ENCODE peak calls at places on chromosome 21, in six cellular contexts. R is tibial nerve, O is neural progenitor cell, S is dorsolateral prefrontal cortex, T is uterus, E is psoas muscle. A is an unnamed sample.

GRCh38 chr21:33208534-33208933 is 21.2 kb upstream of the IFNAR2 start:
- DNase-seq in E (no peak), R (no peak), O (no peak), S (no peak), T (no peak), A (no peak)

GRCh38 chr21:23401278-23401677 is 2206.0 kb downstream of the MRPL39 start:
- DNase-seq in E (no peak), T (no peak), O (peak), R (no peak), S (no peak), A (no peak)

GRCh38 chr21:46191686-46192575 is 7.7 kb upstream of the SPATC1L start:
- DNase-seq in R (no peak), E (no peak), T (no peak), O (no peak), S (no peak), A (peak)

GRCh38 chr21:33797565-33797964 is 118.0 kb downstream of the ATP5PO start:
- DNase-seq in R (no peak), T (no peak), S (no peak), E (no peak), O (no peak), A (no peak)

GRCh38 chr21:28540514-28540913 is 452.2 kb downstream of the LTN1 start:
- DNase-seq in T (no peak), R (no peak), S (no peak), E (no peak), O (no peak), A (no peak)

GRCh38 chr21:33290441-33290840 is 24.3 kb downstream of the IL10RB start:
- DNase-seq in S (no peak), E (no peak), R (no peak), T (no peak), O (no peak), A (peak)

GRCh38 chr21:32475162-32475812 is 62.8 kb downstream of the EVA1C start:
- DNase-seq in O (no peak), E (no peak), S (no peak), R (no peak), T (no peak), A (no peak)

GRCh38 chr21:30257773-30258172 is 25.0 kb downstream of the KRTAP24-1 start:
- DNase-seq in O (peak), T (no peak), S (no peak), R (peak), E (no peak), A (no peak)

GRCh38 chr21:27818847-27819246 is 852.0 kb upstream of the ADAMTS5 start:
- DNase-seq in R (no peak), O (no peak), E (no peak), T (no peak), S (no peak), A (no peak)

GRCh38 chr21:17101696-17102095 is 411.1 kb upstream of the CXADR start:
- DNase-seq in T (no peak), O (no peak), E (no peak), R (no peak), S (no peak), A (no peak)

GRCh38 chr21:38591138-38591537 is 92.9 kb upstream of the ERG start:
- DNase-seq in R (no peak), E (no peak), O (no peak), T (no peak), S (no peak), A (no peak)

GRCh38 chr21:38310619-38311018 is 53.8 kb downstream of the KCNJ15 start:
- DNase-seq in T (no peak), O (no peak), S (no peak), E (no peak), R (no peak), A (no peak)

GRCh38 chr21:28636988-28637691 is 355.5 kb downstream of the LTN1 start:
- DNase-seq in E (no peak), S (no peak), R (no peak), T (no peak), O (no peak), A (no peak)

GRCh38 chr21:39313042-39313456 is 383 bp downstream of the BRWD1 start:
- DNase-seq in R (peak), O (peak), E (peak), S (peak), T (peak), A (peak)

GRCh38 chr21:40634141-40634540 is 212.8 kb downstream of the DSCAM start:
- DNase-seq in T (no peak), O (no peak), S (no peak), R (no peak), E (no peak), A (no peak)

GRCh38 chr21:42233067-42233981 is 14.4 kb downstream of the ABCG1 start:
- DNase-seq in R (peak), O (no peak), S (no peak), E (peak), T (peak), A (peak)

GRCh38 chr21:42232176-42232825 is 13.4 kb downstream of the ABCG1 start:
- DNase-seq in E (no peak), O (no peak), S (no peak), T (no peak), R (no peak), A (no peak)

GRCh38 chr21:42229676-42230075 is 10.7 kb downstream of the ABCG1 start:
- DNase-seq in O (no peak), E (no peak), S (no peak), R (no peak), T (no peak), A (no peak)

GRCh38 chr21:42230636-42231035 is 11.7 kb downstream of the ABCG1 start:
- DNase-seq in T (no peak), R (no peak), E (no peak), O (no peak), S (no peak), A (no peak)

GRCh38 chr21:42231761-42232160 is 12.8 kb downstream of the ABCG1 start:
- DNase-seq in S (no peak), R (no peak), T (no peak), E (no peak), O (no peak), A (no peak)
- H3K27ac ChIP-seq in S (no peak), R (no peak), T (peak), E (peak), O (no peak), A (peak)

DNA sequence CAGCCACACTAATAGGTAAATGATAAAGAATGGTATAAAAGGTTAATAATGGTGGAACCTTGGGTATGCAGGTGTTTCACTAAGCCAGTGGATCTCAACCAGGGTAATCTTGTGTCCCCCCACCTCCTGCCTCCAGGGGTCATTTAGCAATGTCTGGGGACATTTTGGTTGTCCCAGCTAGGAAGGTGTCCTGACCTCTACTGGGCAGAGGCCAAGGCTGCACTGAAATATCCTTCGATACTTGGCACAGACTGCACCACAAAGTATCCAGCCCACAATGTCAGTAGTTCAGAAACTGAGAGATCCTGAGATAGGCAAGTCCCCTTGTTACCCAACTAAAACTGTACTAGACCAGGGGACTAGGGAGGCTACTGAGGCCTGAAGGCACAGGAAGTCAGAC is 113.6 kb upstream of the TIAM1 start:
- DNase-seq in E (no peak), O (peak), S (no peak), R (no peak), T (no peak), A (no peak)
- TF ChIP-seq CTCF in E (no peak), O (peak), S (no peak), R (no peak), T (no peak), A (no peak)

GRCh38 chr21:26801524-26801923 is 43.7 kb downstream of the ADAMTS1 start:
- DNase-seq in R (no peak), T (peak), E (no peak), O (no peak), S (no peak), A (no peak)

GRCh38 chr21:26800455-26801454 is 44.5 kb downstream of the ADAMTS1 start:
- DNase-seq in T (peak), O (no peak), E (no peak), S (no peak), R (peak), A (no peak)

GRCh38 chr21:26798856-26799751 is 46.1 kb downstream of the ADAMTS1 start:
- DNase-seq in O (no peak), S (no peak), R (no peak), T (no peak), E (no peak), A (no peak)

GRCh38 chr21:26797878-26798456 is 47.2 kb downstream of the ADAMTS1 start:
- DNase-seq in O (no peak), S (no peak), R (no peak), T (no peak), E (no peak), A (no peak)

DNA sequence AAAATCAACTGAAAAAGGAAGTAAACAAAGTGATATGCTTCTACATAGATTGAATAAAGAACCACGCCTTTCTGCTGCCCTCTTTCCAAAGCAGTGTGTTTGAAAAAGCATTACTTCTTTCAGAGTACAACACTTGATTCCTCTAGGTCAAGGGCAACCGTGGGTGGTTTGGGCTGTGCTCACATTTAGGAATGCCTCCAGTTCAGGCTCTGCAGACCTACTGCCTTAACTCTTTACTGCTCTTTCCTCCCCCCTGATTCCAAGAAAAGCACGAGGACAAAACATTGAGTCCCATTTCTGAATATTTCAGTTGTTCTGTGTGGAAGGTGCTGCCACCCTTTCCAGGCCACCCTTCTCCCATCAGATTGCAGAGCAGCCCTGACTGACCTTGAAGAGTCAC is 45.2 kb downstream of the ADAMTS1 start:
- DNase-seq in S (no peak), T (peak), R (no peak), E (no peak), O (no peak), A (no peak)
- H3K27ac ChIP-seq in S (no peak), T (peak), R (peak), E (peak), O (no peak), A (peak)

GRCh38 chr21:18722193-18722592 is 318.6 kb upstream of the TMPRSS15 start:
- DNase-seq in E (no peak), S (no peak), T (no peak), O (no peak), R (no peak), A (no peak)
- TF ChIP-seq CTCF in E (no peak), S (no peak), T (no peak), O (no peak), R (no peak), A (no peak)

GRCh38 chr21:35025206-35026152 is 23.6 kb downstream of the RUNX1 start:
- DNase-seq in E (no peak), O (no peak), S (no peak), T (no peak), R (no peak), A (no peak)
- H3K27ac ChIP-seq in E (no peak), O (no peak), S (no peak), T (no peak), R (no peak), A (peak)

GRCh38 chr21:45013271-45013841 is 61.0 kb upstream of the ADARB1 start:
- DNase-seq in R (no peak), O (no peak), E (peak), T (no peak), S (no peak), A (no peak)
- TF ChIP-seq CTCF in R (no peak), O (no peak), E (no peak), T (no peak), S (no peak), A (no peak)

GRCh38 chr21:36881223-36881622 is 85.2 kb downstream of the HLCS start:
- DNase-seq in R (no peak), E (no peak), O (no peak), T (no peak), S (no peak), A (no peak)
- H3K27ac ChIP-seq in R (no peak), E (no peak), O (no peak), T (no peak), S (no peak), A (no peak)

GRCh38 chr21:15735409-15735808 is 5.6 kb downstream of the USP25 start:
- DNase-seq in R (no peak), S (no peak), O (no peak), E (no peak), T (no peak), A (no peak)
- TF ChIP-seq CTCF in R (no peak), S (no peak), O (no peak), E (no peak), T (no peak), A (no peak)

GRCh38 chr21:41956926-41957729 is 3.3 kb upstream of the C2CD2 start:
- DNase-seq in O (no peak), E (no peak), T (no peak), S (no peak), R (no peak), A (no peak)
- H3K27ac ChIP-seq in O (no peak), E (peak), T (peak), S (peak), R (peak), A (peak)

GRCh38 chr21:37219766-37220432 is 47.2 kb downstream of the VPS26C start:
- DNase-seq in S (no peak), T (no peak), O (no peak), E (no peak), R (no peak), A (no peak)

GRCh38 chr21:37220433-37220980 is 46.6 kb downstream of the VPS26C start:
- DNase-seq in E (no peak), R (peak), T (no peak), O (no peak), S (peak), A (no peak)

GRCh38 chr21:37223804-37224345 is 43.3 kb downstream of the VPS26C start:
- DNase-seq in T (no peak), E (no peak), S (no peak), O (no peak), R (no peak), A (no peak)

GRCh38 chr21:37224861-37225260 is 42.3 kb downstream of the VPS26C start:
- DNase-seq in E (no peak), S (no peak), R (no peak), O (no peak), T (no peak), A (no peak)

DNA sequence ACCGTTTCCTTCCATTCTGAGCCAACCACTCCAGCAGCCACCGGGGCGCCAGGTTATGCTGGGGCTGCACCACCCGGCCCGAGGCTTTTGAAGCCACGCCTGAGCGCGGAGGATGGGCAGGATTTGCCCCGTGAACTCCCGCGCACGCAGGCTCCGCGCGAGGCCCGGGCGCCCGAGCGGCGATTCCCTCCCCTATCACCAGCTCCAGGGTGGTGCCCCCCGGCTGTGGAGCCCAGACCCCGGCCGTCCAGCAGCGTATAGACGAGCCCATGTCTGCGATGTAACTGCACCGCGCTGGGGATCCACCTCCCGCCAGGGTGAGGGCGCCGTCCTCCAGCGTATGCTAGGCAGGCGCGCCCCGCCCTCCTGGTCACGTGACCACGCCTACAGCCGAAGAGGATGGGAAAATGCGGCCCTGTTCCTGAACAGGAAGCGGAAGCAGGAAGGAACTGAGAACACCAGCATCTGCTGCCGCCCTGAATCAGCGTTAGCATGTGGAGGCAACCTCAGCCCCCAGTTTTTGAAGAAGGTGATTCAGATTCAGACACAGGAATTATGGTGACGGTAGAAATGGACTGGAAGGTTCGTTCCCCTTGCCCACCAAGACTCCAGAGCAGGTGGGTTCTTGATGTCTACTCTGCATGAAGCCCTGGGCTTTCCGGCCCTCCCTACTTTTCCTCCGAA is 46.0 kb downstream of the VPS26C start:
- DNase-seq in R (peak), O (peak), T (peak), S (peak), E (peak), A (peak)
- TF ChIP-seq CTCF in R (peak), O (no peak), T (peak), S (peak), E (no peak), A (no peak)